ENCODE peak calls at places on chromosomes 16 and 17, in nine cellular contexts. S is astrocyte of the spinal cord, J is A549, Z is adrenal gland, Y is foreskin fibroblast, R is HCT116, B is thoracic aorta, T is tibial artery, V is Caco-2. P is an unnamed sample.

GRCh38 chr17:40538019-40538935 is 27.0 kb downstream of the CCR7 start:
- DNase-seq in S (no peak), J (no peak), Z (peak; percentile 96), Y (peak; percentile 37), R (no peak), B (no peak), T (no peak), V (no peak), P (no peak)

GRCh38 chr16:15879255-15879804 is 9.1 kb downstream of the CEP20 start:
- DNase-seq in S (peak; percentile 84), J (peak; percentile 90), Z (no peak), Y (peak; percentile 93), R (no peak), B (no peak), T (no peak), V (no peak), P (peak; percentile 92)

GRCh38 chr16:86575754-86576557 is 2.4 kb upstream of the FOXL1 start:
- DNase-seq in S (peak; percentile 99), J (peak; percentile 67), Z (peak; percentile 63), Y (peak; percentile 99), R (peak; percentile 97), B (peak; percentile 79), T (peak; percentile 89), V (peak; percentile 93), P (peak; percentile 97)

GRCh38 chr16:87457051-87457611 is 35.7 kb downstream of the ZCCHC14 start:
- DNase-seq in S (no peak), J (no peak), Z (no peak), Y (peak; percentile 69), R (no peak), B (no peak), T (no peak), V (no peak), P (peak; percentile 63)

GRCh38 chr16:72793716-72794115 is 254.2 kb downstream of the ZFHX3 start:
- DNase-seq in S (no peak), J (no peak), Z (no peak), Y (no peak), R (no peak), B (no peak), T (no peak), V (no peak), P (no peak)

GRCh38 chr16:87369796-87370719 is 13.5 kb downstream of the FBXO31 start:
- DNase-seq in S (no peak), J (no peak), Z (no peak), Y (no peak), R (no peak), B (no peak), T (no peak), V (no peak), P (no peak)

GRCh38 chr17:42819939-42820535 is 4.0 kb downstream of the BECN1 start:
- DNase-seq in S (peak; percentile 38), J (peak; percentile 85), Z (peak; percentile 66), Y (peak; percentile 72), R (peak; percentile 21), B (no peak), T (peak; percentile 42), V (peak; percentile 74), P (peak; percentile 76)

GRCh38 chr16:58243528-58244004 is 45.7 kb upstream of the CSNK2A2 start:
- DNase-seq in S (no peak), J (no peak), Z (no peak), Y (no peak), R (no peak), B (no peak), T (no peak), V (no peak), P (no peak)

GRCh38 chr17:17788967-17789366 is 47.8 kb downstream of the SREBF1 start:
- DNase-seq in S (no peak), J (no peak), Z (no peak), Y (no peak), R (no peak), B (no peak), T (no peak), V (no peak), P (no peak)

GRCh38 chr16:8572919-8573724 is 17.2 kb downstream of the TMEM114 start:
- DNase-seq in S (peak; percentile 62), J (peak; percentile 38), Z (peak; percentile 28), Y (peak; percentile 69), R (peak; percentile 29), B (no peak), T (no peak), V (no peak), P (peak; percentile 82)

GRCh38 chr17:70552230-70552981 is 383.1 kb downstream of the KCNJ2 start:
- DNase-seq in S (peak; percentile 70), J (peak; percentile 26), Z (no peak), Y (peak; percentile 71), R (peak; percentile 29), B (no peak), T (no peak), V (no peak), P (peak; percentile 76)

GRCh38 chr16:88471115-88471514 is 18.0 kb downstream of the ZFPM1 start:
- DNase-seq in S (no peak), J (no peak), Z (no peak), Y (no peak), R (no peak), B (no peak), T (no peak), V (no peak), P (no peak)

GRCh38 chr16:83923581-83924365 is 24.9 kb downstream of the MLYCD start:
- DNase-seq in S (no peak), J (no peak), Z (no peak), Y (no peak), R (no peak), B (no peak), T (no peak), V (no peak), P (no peak)

GRCh38 chr16:24721830-24722238 is 7.6 kb upstream of the TNRC6A start:
- DNase-seq in S (no peak), J (no peak), Z (no peak), Y (no peak), R (no peak), B (no peak), T (no peak), V (no peak), P (no peak)

GRCh38 chr17:40848583-40849235 is 18.3 kb downstream of the KRT12 start:
- DNase-seq in S (no peak), J (no peak), Z (no peak), Y (no peak), R (no peak), B (no peak), T (no peak), V (no peak), P (no peak)

GRCh38 chr17:15257316-15257925 is 7.7 kb downstream of the PMP22 start:
- DNase-seq in S (peak; percentile 81), J (peak; percentile 74), Z (peak; percentile 82), Y (peak; percentile 92), R (peak; percentile 59), B (peak; percentile 72), T (peak; percentile 81), V (peak; percentile 45), P (peak; percentile 70)
- TF ChIP-seq CTCF in S (peak; percentile 86), J (peak; percentile 97), Z (peak; percentile 92), Y (peak; percentile 76), R (peak; percentile 81), B (peak; percentile 89), T (peak; percentile 93), V (peak; percentile 58), P (peak; percentile 94)

DNA sequence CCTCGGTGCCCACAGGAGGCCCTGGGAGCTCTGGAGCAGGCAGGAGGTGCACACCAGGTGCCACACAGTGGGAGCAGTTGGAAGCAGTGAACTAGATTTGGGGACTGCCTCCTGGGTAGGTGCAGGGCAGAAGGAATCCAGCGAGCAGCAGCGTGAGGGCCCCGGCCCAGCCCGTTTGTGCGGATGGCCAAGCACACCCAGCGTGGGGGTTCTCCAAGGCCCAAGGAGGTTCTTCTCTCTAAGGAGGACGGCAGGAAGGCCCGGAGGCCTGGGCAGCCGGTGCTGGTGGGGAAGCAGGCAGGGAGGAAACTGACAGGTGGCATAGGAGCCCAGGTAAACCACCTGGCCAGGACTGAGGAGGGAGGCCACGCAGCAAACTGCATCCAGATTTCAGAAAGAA is 17.0 kb downstream of the SOX8 start:
- DNase-seq in S (no peak), J (no peak), Z (no peak), Y (no peak), R (no peak), B (no peak), T (no peak), V (no peak), P (no peak)
- H3K4me3 ChIP-seq in S (no peak overlapping the region), J (no peak overlapping the region), Z (no peak overlapping the region), Y (no peak overlapping the region), R (no peak overlapping the region), B (no peak overlapping the region), T (no peak overlapping the region), V (no peak overlapping the region), P (no peak overlapping the region)

DNA sequence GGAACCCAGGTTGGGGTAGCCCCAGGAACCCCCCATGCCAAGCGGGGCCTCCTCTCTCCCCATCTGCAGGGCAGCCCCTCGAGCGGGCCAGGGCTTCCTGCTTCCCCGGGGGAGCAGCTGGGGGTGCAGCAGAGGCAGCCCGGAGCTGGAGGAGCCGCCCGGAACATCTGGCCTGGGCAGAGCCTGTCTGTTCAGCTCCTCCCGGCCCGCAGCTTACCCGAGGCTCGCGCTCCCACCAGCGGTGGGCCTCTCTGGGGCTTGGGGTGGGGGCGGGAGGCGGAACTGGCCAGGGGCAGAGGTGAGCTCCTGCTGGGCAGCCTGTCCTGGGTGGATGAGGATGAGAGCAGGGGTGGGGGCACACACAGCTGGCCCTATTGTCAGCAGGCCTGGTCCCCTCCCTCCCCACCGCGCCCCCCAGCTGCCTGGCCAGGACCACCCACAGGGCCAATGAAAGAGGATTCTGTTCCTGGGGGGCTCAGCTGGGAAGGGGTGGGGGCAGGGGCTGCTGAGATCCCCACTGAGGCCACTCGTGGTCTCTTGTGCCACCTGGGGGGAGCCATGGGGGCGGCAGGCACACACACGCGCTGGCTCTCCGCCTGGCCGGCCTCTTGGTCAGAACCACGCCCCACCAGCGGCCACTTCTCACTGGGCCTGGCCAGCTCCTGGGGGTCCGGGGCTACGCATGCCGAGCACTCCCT is 34.7 kb downstream of the BAHCC1 start:
- DNase-seq in S (peak; percentile 56), J (no peak), Z (no peak), Y (peak; percentile 69), R (no peak), B (no peak), T (no peak), V (no peak), P (peak; percentile 57)
- TF ChIP-seq CTCF in S (peak; percentile 38), J (no peak), Z (no peak), Y (no peak), R (peak; percentile 3), B (no peak), T (no peak), V (no peak), P (peak; percentile 35)

GRCh38 chr17:68732301-68732749 is 131.2 kb upstream of the FAM20A start:
- DNase-seq in S (no peak), J (no peak), Z (no peak), Y (peak; percentile 30), R (no peak), B (no peak), T (no peak), V (peak; percentile 58), P (no peak)

GRCh38 chr17:68734202-68734825 is 133.1 kb upstream of the FAM20A start:
- DNase-seq in S (no peak), J (no peak), Z (no peak), Y (no peak), R (no peak), B (no peak), T (no peak), V (no peak), P (no peak)

GRCh38 chr17:68734911-68735310 is 133.7 kb upstream of the FAM20A start:
- DNase-seq in S (no peak), J (no peak), Z (no peak), Y (no peak), R (no peak), B (no peak), T (no peak), V (no peak), P (no peak)

GRCh38 chr17:68733241-68734176 is 132.3 kb upstream of the FAM20A start:
- DNase-seq in S (no peak), J (no peak), Z (peak; percentile 37), Y (peak; percentile 41), R (no peak), B (no peak), T (peak; percentile 56), V (peak; percentile 95), P (peak; percentile 69)

GRCh38 chr17:68731465-68731864 is 130.3 kb upstream of the FAM20A start:
- DNase-seq in S (no peak), J (no peak), Z (no peak), Y (no peak), R (no peak), B (no peak), T (no peak), V (no peak), P (no peak)
- H3K4me3 ChIP-seq in S (no peak overlapping the region), J (no peak overlapping the region), Z (no peak overlapping the region), Y (no peak overlapping the region), R (no peak overlapping the region), B (no peak overlapping the region), T (no peak overlapping the region), V (no peak overlapping the region), P (no peak overlapping the region)

P was measured in choroid plexus epithelial cell.